ENCODE peak calls at places on chromosome 14, in six cellular contexts. E is cardiac muscle cell; Q is AG09309; S is mucosa of descending colon; U is CD8-positive, alpha-beta T cell; Z is HFF-Myc. C is an unnamed sample.

GRCh38 chr14:38527502-38527878 is 271.6 kb upstream of the CLEC14A start:
- DNase-seq in E (no peak), Q (no peak), S (no peak), U (no peak), Z (no peak), C (no peak)

GRCh38 chr14:99287269-99287942 is 15.4 kb upstream of the BCL11B start:
- DNase-seq in E (no peak), Q (no peak), S (no peak), U (no peak), Z (no peak), C (no peak)

GRCh38 chr14:103393687-103394626 is 8.7 kb downstream of the MARK3 start:
- DNase-seq in E (peak), Q (no peak), S (no peak), U (no peak), Z (no peak), C (peak)

GRCh38 chr14:65170768-65171251 is 68.5 kb upstream of the MAX start:
- DNase-seq in E (peak), Q (peak), S (no peak), U (peak), Z (peak), C (peak)

GRCh38 chr14:96653597-96653996 is 143.6 kb upstream of the VRK1 start:
- DNase-seq in E (no peak), Q (no peak), S (no peak), U (no peak), Z (no peak), C (no peak)

GRCh38 chr14:66468778-66469367 is 17.3 kb upstream of the CCDC196 start:
- DNase-seq in E (no peak), Q (no peak), S (no peak), U (no peak), Z (no peak), C (no peak)

GRCh38 chr14:103395245-103395644 is 10.0 kb downstream of the MARK3 start:
- DNase-seq in E (no peak), Q (no peak), S (no peak), U (no peak), Z (no peak), C (peak)

GRCh38 chr14:79467837-79468236 is 743.5 kb downstream of the DIO2 start:
- DNase-seq in E (no peak), Q (peak), S (peak), U (no peak), Z (no peak), C (no peak)

GRCh38 chr14:28161040-28161439 is 605.5 kb upstream of the FOXG1 start:
- DNase-seq in E (no peak), Q (no peak), S (no peak), U (no peak), Z (no peak), C (no peak)

GRCh38 chr14:72643317-72643801 is 250.5 kb downstream of the DPF3 start:
- DNase-seq in E (no peak), Q (peak), S (no peak), U (no peak), Z (peak), C (peak)

GRCh38 chr14:68621400-68622365 is 171.2 kb downstream of the ZFP36L1 start:
- DNase-seq in E (no peak), Q (no peak), S (no peak), U (no peak), Z (no peak), C (peak)

GRCh38 chr14:61337893-61338292 is 16.5 kb downstream of the PRKCH start:
- DNase-seq in E (no peak), Q (no peak), S (peak), U (peak), Z (no peak), C (no peak)

GRCh38 chr14:97120204-97121120 is 323.3 kb downstream of the VRK1 start:
- DNase-seq in E (no peak), Q (no peak), S (no peak), U (peak), Z (no peak), C (no peak)

GRCh38 chr14:85437143-85437542 is 92.8 kb upstream of the FLRT2 start:
- DNase-seq in E (no peak), Q (no peak), S (no peak), U (no peak), Z (no peak), C (peak)

GRCh38 chr14:72812292-72812851 is 81.5 kb downstream of the DPF3 start:
- DNase-seq in E (peak), Q (no peak), S (no peak), U (no peak), Z (no peak), C (no peak)

GRCh38 chr14:68140111-68140741 is 320.6 kb downstream of the RAD51B start:
- DNase-seq in E (peak), Q (peak), S (no peak), U (no peak), Z (peak), C (peak)

GRCh38 chr14:68695871-68696665 is 96.8 kb downstream of the ZFP36L1 start:
- DNase-seq in E (no peak), Q (no peak), S (no peak), U (no peak), Z (no peak), C (no peak)

GRCh38 chr14:55316528-55316927 is 45.3 kb downstream of the FBXO34 start:
- DNase-seq in E (no peak), Q (no peak), S (peak), U (no peak), Z (no peak), C (no peak)

GRCh38 chr14:87097021-87097420 is 896.0 kb downstream of the GALC start:
- DNase-seq in E (no peak), Q (no peak), S (no peak), U (no peak), Z (peak), C (no peak)

GRCh38 chr14:74202113-74202512 is 37.1 kb upstream of the VSX2 start:
- DNase-seq in E (no peak), Q (no peak), S (no peak), U (no peak), Z (no peak), C (no peak)

GRCh38 chr14:93893550-93894329 is 33.4 kb upstream of the FAM181A start:
- DNase-seq in E (no peak), Q (no peak), S (no peak), U (no peak), Z (no peak), C (no peak)

GRCh38 chr14:95787941-95788340 is 74.0 kb upstream of the TCL1A start:
- DNase-seq in E (no peak), Q (no peak), S (no peak), U (no peak), Z (no peak), C (no peak)

GRCh38 chr14:88613552-88614010 is 50.7 kb downstream of the ZC3H14 start:
- DNase-seq in E (no peak), Q (peak), S (no peak), U (no peak), Z (no peak), C (peak)

GRCh38 chr14:87491816-87492215 is 501.2 kb downstream of the GALC start:
- DNase-seq in E (no peak), Q (no peak), S (no peak), U (no peak), Z (no peak), C (no peak)

GRCh38 chr14:70858641-70859040 is 48.6 kb upstream of the PCNX1 start:
- DNase-seq in E (no peak), Q (no peak), S (no peak), U (no peak), Z (no peak), C (no peak)

GRCh38 chr14:31229638-31230229 is 22.1 kb upstream of the HECTD1 start:
- DNase-seq in E (no peak), Q (peak), S (peak), U (no peak), Z (no peak), C (peak)

GRCh38 chr14:61217516-61217915 is 63.6 kb downstream of the TMEM30B start:
- DNase-seq in E (no peak), Q (no peak), S (no peak), U (no peak), Z (no peak), C (no peak)

GRCh38 chr14:100706200-100706599 is 20.5 kb upstream of the DLK1 start:
- DNase-seq in E (no peak), Q (no peak), S (no peak), U (no peak), Z (no peak), C (no peak)

GRCh38 chr14:55102141-55102547 is 26.9 kb upstream of the LGALS3 start:
- DNase-seq in E (no peak), Q (peak), S (peak), U (peak), Z (peak), C (peak)

GRCh38 chr14:67883717-67884116 is 64.1 kb downstream of the RAD51B start:
- DNase-seq in E (no peak), Q (peak), S (no peak), U (no peak), Z (no peak), C (peak)

GRCh38 chr14:69610859-69611263 is 535 bp upstream of the SUSD6 start:
- DNase-seq in E (no peak), Q (no peak), S (no peak), U (no peak), Z (no peak), C (peak)

GRCh38 chr14:36339817-36340216 is 19.4 kb upstream of the MBIP start:
- DNase-seq in E (no peak), Q (no peak), S (no peak), U (no peak), Z (no peak), C (no peak)

DNA sequence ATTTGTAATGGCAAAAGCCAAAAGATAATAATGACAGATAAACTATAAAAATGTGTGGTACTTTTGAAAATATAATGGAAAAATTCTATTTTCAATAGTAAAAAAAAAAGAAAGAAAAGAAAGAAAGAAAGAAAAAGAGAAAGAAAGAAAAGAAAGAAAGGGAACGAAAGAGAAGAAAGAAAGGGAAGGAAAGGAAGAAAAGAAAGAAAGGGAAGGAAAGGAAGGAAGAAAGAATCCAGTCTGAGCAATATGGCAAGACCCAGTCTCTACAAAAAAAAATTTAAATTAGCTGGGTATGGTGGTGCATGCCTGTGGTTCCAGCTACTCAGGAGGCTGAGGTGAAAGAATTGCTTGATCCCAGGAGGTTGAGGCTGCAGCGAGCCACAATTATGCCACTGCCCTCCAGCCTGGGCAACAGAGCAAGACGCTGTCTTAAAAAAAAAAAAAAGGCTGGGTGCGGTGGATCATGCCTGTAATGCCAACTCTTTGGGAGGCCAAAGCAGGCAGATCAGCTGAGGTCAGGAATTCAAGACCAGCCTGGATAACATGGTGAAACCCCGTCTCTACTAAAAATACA is 38.4 kb downstream of the EAPP start:
- DNase-seq in E (no peak), Q (no peak), S (no peak), U (no peak), Z (no peak), C (no peak)
- TF ChIP-seq CTCF in E (no peak), Q (no peak), S (no peak), U (no peak), Z (no peak), C (no peak)

GRCh38 chr14:49892636-49893308 is at the start of gene ARF6:
- DNase-seq in E (peak), Q (peak), S (peak), U (peak), Z (peak), C (peak)
- TF ChIP-seq CTCF in E (peak), Q (no peak), S (peak), U (no peak), Z (no peak), C (peak)

GRCh38 chr14:92351750-92352149 is 28.8 kb downstream of the SLC24A4 start:
- DNase-seq in E (no peak), Q (no peak), S (no peak), U (no peak), Z (no peak), C (no peak)

GRCh38 chr14:92348154-92348553 is 25.2 kb downstream of the SLC24A4 start:
- DNase-seq in E (no peak), Q (no peak), S (no peak), U (no peak), Z (no peak), C (no peak)

GRCh38 chr14:92356677-92357076 is 33.7 kb downstream of the SLC24A4 start:
- DNase-seq in E (no peak), Q (no peak), S (no peak), U (no peak), Z (no peak), C (no peak)

GRCh38 chr14:92353447-92353846 is 30.5 kb downstream of the SLC24A4 start:
- DNase-seq in E (no peak), Q (no peak), S (no peak), U (no peak), Z (no peak), C (no peak)

GRCh38 chr14:92352158-92352985 is 29.4 kb downstream of the SLC24A4 start:
- DNase-seq in E (peak), Q (no peak), S (no peak), U (no peak), Z (no peak), C (no peak)
- TF ChIP-seq CTCF in E (peak), Q (peak), S (no peak), U (peak), Z (peak), C (peak)

GRCh38 chr14:23071975-23072539 is 14.7 kb upstream of the CDH24 start:
- DNase-seq in E (peak), Q (no peak), S (no peak), U (no peak), Z (no peak), C (no peak)

GRCh38 chr14:23069413-23069806 is 12.1 kb upstream of the CDH24 start:
- DNase-seq in E (no peak), Q (no peak), S (no peak), U (no peak), Z (no peak), C (no peak)

GRCh38 chr14:23070262-23071129 is 13.2 kb upstream of the CDH24 start:
- DNase-seq in E (peak), Q (no peak), S (no peak), U (no peak), Z (no peak), C (no peak)

GRCh38 chr14:23068792-23069412 is 11.6 kb upstream of the CDH24 start:
- DNase-seq in E (peak), Q (peak), S (peak), U (peak), Z (peak), C (peak)

DNA sequence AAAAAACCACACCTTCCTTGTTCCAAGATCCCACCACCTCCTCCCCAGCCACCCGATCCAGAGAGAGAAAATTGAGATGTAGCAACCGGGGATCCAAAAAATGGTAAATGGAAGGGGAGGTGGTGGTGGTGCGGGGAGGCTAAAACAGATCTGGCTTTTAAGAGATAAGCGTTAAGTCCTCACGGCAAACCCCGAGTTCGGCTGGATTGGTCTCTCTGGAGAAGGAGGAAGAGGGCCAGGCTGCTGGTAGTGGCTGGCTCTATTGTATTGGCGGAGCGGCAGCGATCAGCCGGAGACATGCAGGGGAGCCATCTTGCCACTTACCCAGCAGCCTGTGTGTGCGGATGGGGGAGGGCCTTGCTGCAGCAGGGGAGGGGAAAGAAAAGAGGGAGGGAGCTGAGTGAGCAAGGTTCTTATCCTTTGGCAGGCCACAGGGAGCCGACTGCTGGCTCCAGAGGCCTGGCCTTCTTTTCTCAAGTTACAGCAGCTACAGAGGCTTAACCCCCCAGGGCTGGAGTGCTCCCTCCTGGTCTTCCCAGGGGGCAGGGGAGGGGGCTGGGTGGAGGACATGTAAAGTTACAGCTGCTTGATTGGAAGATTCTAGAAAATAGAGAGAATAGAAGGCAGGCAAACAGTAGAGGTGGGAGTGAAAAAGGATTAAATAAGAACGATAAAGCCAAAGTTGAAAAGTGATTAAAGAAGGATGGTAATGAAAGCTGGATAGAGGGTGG is 14.1 kb upstream of the CDH24 start:
- DNase-seq in E (peak), Q (peak), S (peak), U (peak), Z (peak), C (peak)
- TF ChIP-seq CTCF in E (no peak), Q (no peak), S (no peak), U (no peak), Z (no peak), C (no peak)